ENCODE peak calls at places on chromosome 17, in nine cellular contexts. L, M, B, F, T, V, O, G and D are unnamed samples.

GRCh38 chr17:43801844-43802243 is 21.6 kb downstream of the CFAP97D1 start:
- DNase-seq in T (no peak), V (no peak), G (no peak), F (no peak), B (no peak), O (no peak), L (no peak), M (no peak), D (no peak)

GRCh38 chr17:4938670-4939553 is 934 bp downstream of the SLC25A11 start:
- DNase-seq in V (no peak), F (no peak), T (no peak), G (no peak), M (peak; percentile 50), L (no peak), B (no peak), O (peak; percentile 39), D (no peak)

GRCh38 chr17:48389903-48390302 is 40.1 kb downstream of the SKAP1 start:
- DNase-seq in O (no peak), L (no peak), B (no peak), F (no peak), G (no peak), V (no peak), M (no peak), T (no peak), D (no peak)

GRCh38 chr17:45046536-45047125 is 4.8 kb downstream of the DCAKD start:
- DNase-seq in V (no peak), O (peak; percentile 54), B (no peak), T (no peak), F (no peak), M (peak; percentile 68), L (no peak), G (no peak), D (no peak)

GRCh38 chr17:80475949-80476876 is at the start of gene NPTX1:
- DNase-seq in O (peak; percentile 84), L (no peak), T (no peak), V (no peak), M (no peak), G (peak; percentile 15), F (no peak), B (no peak), D (no peak)

GRCh38 chr17:15348030-15348429 is 6.6 kb upstream of the TEKT3 start:
- DNase-seq in M (no peak), L (no peak), T (no peak), G (no peak), O (no peak), F (no peak), V (no peak), B (no peak), D (no peak)

GRCh38 chr17:59840908-59841666 is 51.7 kb downstream of the TUBD1 start:
- DNase-seq in O (peak; percentile 54), M (peak; percentile 65), V (no peak), T (no peak), L (no peak), B (peak; percentile 30), G (peak; percentile 79), F (no peak), D (no peak)

GRCh38 chr17:20284018-20284417 is 183.3 kb downstream of the LGALS9B start:
- DNase-seq in M (no peak), B (no peak), T (no peak), G (no peak), O (no peak), V (no peak), F (no peak), L (no peak), D (no peak)